ENCODE peak calls at places on chromosome 4, in ten cellular contexts. T is adrenal gland, V is IMR-90, O is body of pancreas, X is ovary, Y is tibial nerve, Z is uterus, L is testis, G is right lobe of liver, S is sigmoid colon. P is an unnamed sample. For H3K27me3, the result is how much of the 10 kb centered on the place peaks cover.

GRCh38 chr4:176005766-176006165 is 59.9 kb upstream of the WDR17 start:
- DNase-seq in O (no peak), X (no peak), S (no peak), G (no peak), V (no peak), Y (no peak), L (no peak), Z (no peak), T (no peak), P (no peak)

GRCh38 chr4:146192060-146192459 is 16.5 kb downstream of the LSM6 start:
- DNase-seq in V (no peak), T (no peak), L (peak), X (no peak), Y (no peak), Z (no peak), G (no peak), S (no peak), O (peak), P (no peak)

GRCh38 chr4:122842984-122843531 is 16.4 kb downstream of the FGF2 start:
- DNase-seq in O (no peak), G (no peak), S (peak), T (no peak), L (no peak), Z (no peak), Y (no peak), V (no peak), X (no peak), P (no peak)

GRCh38 chr4:149140841-149141240 is 674.8 kb downstream of the IQCM start:
- DNase-seq in Z (no peak), T (no peak), L (no peak), X (no peak), Y (no peak), V (peak), S (no peak), O (no peak), G (no peak), P (no peak)

GRCh38 chr4:88672987-88673386 is 24.6 kb downstream of the NAP1L5 start:
- DNase-seq in Z (no peak), L (peak), G (no peak), O (peak), Y (no peak), V (peak), T (no peak), X (no peak), S (no peak), P (peak)

GRCh38 chr4:10033191-10033881 is 12.0 kb upstream of the SLC2A9 start:
- DNase-seq in Y (no peak), Z (no peak), G (no peak), L (no peak), X (no peak), S (peak), T (peak), V (peak), O (peak), P (no peak)

GRCh38 chr4:33316033-33316432 is 2595.9 kb downstream of the PCDH7 start:
- DNase-seq in V (no peak), S (no peak), G (no peak), L (no peak), O (no peak), Y (no peak), X (no peak), T (no peak), Z (no peak), P (no peak)

GRCh38 chr4:151356510-151356909 is 31.1 kb upstream of the SH3D19 start:
- DNase-seq in G (no peak), S (no peak), L (no peak), T (peak), Z (no peak), O (no peak), V (peak), X (no peak), Y (no peak), P (no peak)

GRCh38 chr4:183729430-183730328 is 70.6 kb downstream of the TRAPPC11 start:
- DNase-seq in O (peak), V (peak), G (no peak), L (no peak), X (no peak), Y (no peak), S (no peak), T (no peak), Z (no peak), P (no peak)

GRCh38 chr4:77618383-77619241 is 13.0 kb downstream of the CXCL13 start:
- DNase-seq in S (peak), L (peak), Y (peak), G (no peak), O (peak), T (peak), X (peak), Z (peak), V (peak), P (peak)

GRCh38 chr4:151792995-151793394 is 32.2 kb upstream of the GATB start:
- DNase-seq in G (no peak), T (no peak), L (no peak), Z (no peak), X (no peak), O (no peak), V (no peak), S (no peak), Y (no peak), P (no peak)

GRCh38 chr4:176587920-176588319 is 204.8 kb downstream of the VEGFC start:
- DNase-seq in V (peak), Y (no peak), Z (no peak), S (no peak), G (no peak), X (no peak), O (no peak), T (peak), L (no peak), P (no peak)

GRCh38 chr4:30920043-30920442 is 199.9 kb downstream of the PCDH7 start:
- DNase-seq in T (no peak), Z (no peak), V (no peak), L (no peak), Y (no peak), G (no peak), O (no peak), X (no peak), S (no peak), P (no peak)

GRCh38 chr4:140099993-140100392 is 54.0 kb downstream of the MAML3 start:
- DNase-seq in L (peak), Z (no peak), V (peak), G (no peak), T (peak), Y (no peak), X (no peak), O (peak), S (peak), P (no peak)

GRCh38 chr4:141356936-141357335 is 136.2 kb downstream of the ZNF330 start:
- DNase-seq in S (no peak), O (no peak), Z (no peak), V (no peak), Y (no peak), T (no peak), X (no peak), L (no peak), G (no peak), P (no peak)

GRCh38 chr4:100894339-100894870 is 376.6 kb upstream of the EMCN start:
- DNase-seq in S (no peak), G (no peak), Y (no peak), O (no peak), V (no peak), T (no peak), Z (no peak), L (no peak), X (no peak), P (no peak)

GRCh38 chr4:155433636-155434360 is 57.0 kb upstream of the MAP9 start:
- DNase-seq in S (no peak), O (no peak), G (no peak), X (no peak), V (peak), T (no peak), Z (no peak), Y (no peak), L (no peak), P (no peak)

GRCh38 chr4:81946996-81947395 is 426.8 kb downstream of the HNRNPD start:
- DNase-seq in O (no peak), L (no peak), G (no peak), X (no peak), V (no peak), Z (no peak), S (no peak), T (no peak), Y (no peak), P (no peak)
- H3K4me3 ChIP-seq in O (no peak), L (no peak), G (no peak), X (no peak), V (no peak), Z (no peak), S (no peak), T (no peak), Y (no peak), P (no peak)

GRCh38 chr4:181756451-181756850 is 486.8 kb upstream of the TENM3 start:
- DNase-seq in T (no peak), O (no peak), Z (no peak), V (no peak), S (no peak), Y (no peak), X (no peak), G (no peak), L (no peak), P (no peak)

GRCh38 chr4:181753189-181753588 is 490.0 kb upstream of the TENM3 start:
- DNase-seq in X (no peak), O (no peak), Z (no peak), T (no peak), V (no peak), L (no peak), S (no peak), Y (no peak), G (no peak), P (no peak)

GRCh38 chr4:181757921-181758320 is 485.3 kb upstream of the TENM3 start:
- DNase-seq in O (no peak), G (no peak), L (no peak), Y (no peak), T (no peak), X (no peak), S (no peak), Z (no peak), V (no peak), P (no peak)

GRCh38 chr4:181752516-181752915 is 490.7 kb upstream of the TENM3 start:
- DNase-seq in Z (no peak), S (no peak), O (no peak), V (no peak), X (no peak), G (no peak), L (no peak), T (no peak), Y (no peak), P (no peak)
- H3K27me3 ChIP-seq in Z (under half), S (under half), O (under half), V (under half), X (under half), G (under half), L (under half), T (under half), Y (under half), P (under half)

GRCh38 chr4:112145326-112145819 is at the start of gene FAM241A:
- DNase-seq in V (peak), X (peak), G (peak), Z (peak), T (peak), Y (peak), O (peak), L (peak), S (peak), P (peak)
- TF ChIP-seq POLR2A in V (peak), X (peak), G (peak), Z (peak), T (peak), Y (peak), O (peak), L (peak), S (no peak), P (peak)

GRCh38 chr4:18366762-18367358 is 345.3 kb upstream of the LCORL start:
- DNase-seq in O (peak), S (no peak), G (no peak), T (no peak), V (peak), X (no peak), Y (no peak), Z (no peak), L (no peak), P (no peak)
- H3K4me3 ChIP-seq in O (no peak), S (no peak), G (no peak), T (no peak), V (no peak), X (no peak), Y (no peak), Z (no peak), L (no peak), P (no peak)

GRCh38 chr4:3498901-3499510 is 33.2 kb downstream of the LRPAP1 start:
- DNase-seq in V (no peak), Z (no peak), L (peak), S (no peak), T (no peak), Y (no peak), X (no peak), G (no peak), O (no peak), P (no peak)

GRCh38 chr4:3500634-3501101 is 31.6 kb downstream of the LRPAP1 start:
- DNase-seq in V (no peak), G (no peak), S (no peak), Z (no peak), T (no peak), X (no peak), Y (no peak), L (no peak), O (no peak), P (peak)

GRCh38 chr4:3501126-3501824 is 30.9 kb downstream of the LRPAP1 start:
- DNase-seq in X (no peak), L (no peak), O (no peak), Z (no peak), V (no peak), S (no peak), G (no peak), Y (no peak), T (no peak), P (no peak)

GRCh38 chr4:3499710-3500109 is 32.5 kb downstream of the LRPAP1 start:
- DNase-seq in S (no peak), X (no peak), O (no peak), G (no peak), Z (no peak), V (no peak), L (no peak), T (no peak), Y (no peak), P (no peak)

DNA sequence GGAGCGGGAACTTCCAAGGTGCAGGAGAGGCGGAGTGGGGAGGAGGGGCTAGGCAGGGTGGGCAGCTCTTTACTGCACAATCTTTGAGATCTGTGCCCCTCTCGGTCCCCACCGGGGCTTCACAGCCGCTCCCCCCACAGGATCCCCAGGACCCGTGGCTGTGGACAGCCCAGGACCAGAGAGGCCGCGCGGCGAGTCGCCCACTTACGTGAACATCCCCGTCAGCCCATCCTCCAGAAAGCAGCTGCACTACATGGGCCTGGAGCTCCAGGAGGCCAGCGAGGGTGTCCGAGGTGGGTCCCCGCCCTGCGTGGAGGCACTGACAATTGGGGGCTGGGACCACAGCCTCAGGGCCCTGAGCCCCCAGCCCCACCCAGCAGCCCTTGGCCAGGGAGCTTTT is 32.1 kb downstream of the LRPAP1 start:
- DNase-seq in T (no peak), X (no peak), Y (no peak), L (no peak), Z (no peak), O (no peak), S (no peak), V (no peak), G (no peak), P (no peak)
- H3K27me3 ChIP-seq in T (under half), X (under half), Y (under half), L (under half), Z (under half), O (under half), S (under half), V (under half), G (under half), P (under half)

GRCh38 chr4:120009731-120010130 is 56.9 kb downstream of the MAD2L1 start:
- DNase-seq in O (no peak), V (peak), T (no peak), X (no peak), G (no peak), L (no peak), Y (no peak), S (no peak), Z (no peak), P (no peak)

GRCh38 chr4:120005527-120005926 is 61.1 kb downstream of the MAD2L1 start:
- DNase-seq in G (no peak), O (no peak), Z (no peak), T (no peak), V (no peak), Y (no peak), X (no peak), S (no peak), L (no peak), P (no peak)

GRCh38 chr4:120008075-120008474 is 58.6 kb downstream of the MAD2L1 start:
- DNase-seq in Y (no peak), L (no peak), Z (no peak), O (no peak), T (no peak), G (no peak), S (no peak), X (no peak), V (no peak), P (no peak)

GRCh38 chr4:120007171-120007894 is 59.3 kb downstream of the MAD2L1 start:
- DNase-seq in Z (no peak), V (peak), S (no peak), X (no peak), Y (no peak), T (no peak), L (no peak), O (no peak), G (no peak), P (no peak)

DNA sequence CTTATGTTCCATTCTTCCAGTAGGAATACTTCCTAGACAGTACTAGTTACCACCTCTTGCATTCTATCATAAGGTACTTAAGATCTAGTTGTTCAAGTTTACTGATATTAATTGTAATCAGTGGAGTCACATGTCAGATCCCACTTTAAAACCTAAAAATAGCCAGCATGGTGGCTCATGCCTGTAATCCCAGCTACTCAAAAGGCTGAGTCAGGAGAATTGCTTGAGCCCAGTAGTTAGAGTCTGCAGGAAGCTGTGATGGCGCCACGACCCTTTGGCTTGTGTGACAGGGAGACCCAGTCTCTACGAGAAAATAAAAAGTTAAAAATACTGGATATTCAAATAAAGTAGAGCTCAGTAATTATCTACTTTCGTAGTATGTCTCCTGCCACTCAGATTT is 57.7 kb downstream of the MAD2L1 start:
- DNase-seq in Z (no peak), T (no peak), Y (no peak), L (no peak), S (no peak), V (no peak), X (no peak), O (no peak), G (no peak), P (no peak)
- TF ChIP-seq POLR2A in Z (no peak), T (no peak), Y (no peak), L (no peak), S (no peak), V (no peak), X (no peak), O (no peak), G (no peak), P (no peak)

GRCh38 chr4:129218897-129219296 is 122.9 kb downstream of the C4orf33 start:
- DNase-seq in O (no peak), X (no peak), S (no peak), G (no peak), Z (no peak), V (peak), L (no peak), Y (no peak), T (no peak), P (no peak)
- H3K4me3 ChIP-seq in O (no peak), X (no peak), S (no peak), G (no peak), Z (no peak), V (no peak), L (no peak), Y (no peak), T (no peak), P (no peak)

GRCh38 chr4:182453830-182454229 is 210.6 kb downstream of the TENM3 start:
- DNase-seq in T (no peak), X (no peak), Y (no peak), S (no peak), G (no peak), Z (no peak), V (no peak), O (no peak), L (no peak), P (no peak)
- H3K27me3 ChIP-seq in T (under half), X (under half), Y (under half), S (under half), G (under half), Z (under half), V (under half), O (under half), L (under half), P (under half)

DNA sequence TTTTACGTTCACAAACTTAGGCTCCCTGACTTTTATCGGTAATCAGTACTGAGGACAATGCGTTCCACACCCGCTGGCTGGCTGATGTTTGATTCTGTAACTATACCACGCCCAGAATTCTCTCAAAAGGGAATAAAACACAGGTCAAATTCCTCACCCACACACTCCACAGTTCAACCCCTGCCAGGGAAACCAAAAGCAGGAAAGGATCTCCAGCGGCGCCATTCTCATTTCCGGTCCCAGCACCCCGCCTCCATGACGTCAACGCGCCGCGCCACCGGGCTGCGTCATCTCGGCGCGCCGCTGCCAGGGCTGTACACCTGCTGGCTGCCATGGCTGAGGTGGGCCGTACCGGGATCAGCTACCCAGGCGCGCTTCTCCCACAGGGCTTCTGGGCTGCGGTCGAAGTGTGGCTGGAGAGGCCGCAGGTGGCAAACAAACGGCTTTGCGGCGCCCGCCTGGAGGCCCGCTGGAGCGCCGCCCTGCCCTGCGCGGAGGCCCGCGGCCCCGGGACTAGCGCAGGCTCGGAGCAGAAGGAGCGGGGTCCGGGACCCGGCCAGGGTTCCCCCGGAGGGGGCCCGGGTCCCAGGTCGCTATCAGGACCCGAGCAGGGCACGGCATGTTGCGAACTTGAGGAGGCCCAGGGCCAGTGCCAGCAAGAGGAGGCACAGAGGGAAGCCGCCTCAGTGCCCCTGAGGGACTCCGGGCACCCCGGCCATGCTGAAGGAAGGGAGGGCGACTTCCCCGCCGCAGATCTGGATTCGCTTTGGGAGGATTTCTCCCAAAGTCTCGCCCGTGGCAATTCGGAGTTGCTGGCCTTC is at the start of the genes ACOX3 and TRMT44:
- DNase-seq in X (peak), V (peak), G (peak), Y (peak), S (peak), Z (peak), T (peak), O (peak), L (peak), P (peak)
- TF ChIP-seq POLR2A in X (peak), V (peak), G (peak), Y (peak), S (peak), Z (peak), T (peak), O (peak), L (no peak), P (peak)

P was measured in thyroid gland.